ENCODE peak calls at places on chromosomes 6 and 20, in six cellular contexts. P is uterus, M is tibial nerve, W is tibial artery, V is A549, T is HCT116. X is an unnamed sample. For H3K4me1, the result is how much of the 10 kb centered on the place peaks cover.

GRCh38 chr20:50980071-50980681 is 21.6 kb downstream of the MOCS3 start:
- DNase-seq in V (peak), M (no peak), P (no peak), W (no peak), T (no peak), X (no peak)

GRCh38 chr20:51804754-51805153 is 2.4 kb upstream of the SALL4 start:
- DNase-seq in V (no peak), P (no peak), T (no peak), W (no peak), M (no peak), X (no peak)

GRCh38 chr6:136523196-136523595 is 27.0 kb downstream of the MAP7 start:
- DNase-seq in P (no peak), M (no peak), T (no peak), V (no peak), W (no peak), X (no peak)

GRCh38 chr20:53050338-53050737 is 78.2 kb downstream of the TSHZ2 start:
- DNase-seq in M (no peak), V (no peak), W (no peak), P (no peak), T (no peak), X (no peak)

GRCh38 chr6:123564363-123564762 is 72.4 kb downstream of the TRDN start:
- DNase-seq in W (no peak), P (no peak), M (no peak), T (no peak), V (no peak), X (no peak)

GRCh38 chr20:2299301-2299700 is 3.5 kb downstream of the TGM3 start:
- DNase-seq in T (no peak), V (peak), M (peak), P (no peak), W (peak), X (no peak)

GRCh38 chr6:138972226-138972665 is 15.8 kb downstream of the REPS1 start:
- DNase-seq in W (no peak), P (no peak), T (no peak), M (no peak), V (no peak), X (no peak)

GRCh38 chr6:41488392-41489129 is 57.6 kb upstream of the FOXP4 start:
- DNase-seq in T (no peak), V (no peak), P (peak), W (no peak), M (peak), X (no peak)

GRCh38 chr6:168367285-168367720 is 47.7 kb upstream of the DACT2 start:
- DNase-seq in M (no peak), T (no peak), W (no peak), V (no peak), P (peak), X (no peak)

GRCh38 chr6:134022650-134023049 is 29.8 kb downstream of the SLC2A12 start:
- DNase-seq in V (no peak), M (no peak), W (no peak), P (no peak), T (no peak), X (no peak)

GRCh38 chr20:51562334-51563140 is 20.0 kb upstream of the NFATC2 start:
- DNase-seq in W (peak), T (peak), P (peak), M (peak), V (peak), X (no peak)

GRCh38 chr6:8059129-8059528 is 5.1 kb downstream of the BLOC1S5 start:
- DNase-seq in M (no peak), T (no peak), P (no peak), W (no peak), V (peak), X (no peak)

GRCh38 chr6:111483736-111484654 is 977 bp upstream of the REV3L start:
- DNase-seq in P (peak), M (peak), W (peak), T (peak), V (peak), X (peak)

GRCh38 chr6:2784930-2785329 is 19.7 kb downstream of the WRNIP1 start:
- DNase-seq in W (no peak), M (no peak), P (no peak), T (no peak), V (no peak), X (no peak)

GRCh38 chr6:81901589-81901988 is 149.1 kb upstream of the TENT5A start:
- DNase-seq in V (no peak), T (no peak), M (no peak), W (peak), P (peak), X (no peak)

GRCh38 chr6:5282191-5282623 is 20.9 kb downstream of the FARS2 start:
- DNase-seq in P (no peak), M (no peak), V (no peak), T (no peak), W (no peak), X (no peak)

GRCh38 chr6:31822038-31822821 is 5.3 kb upstream of the HSPA1B start:
- DNase-seq in M (peak), T (no peak), P (peak), V (peak), W (peak), X (peak)

GRCh38 chr20:7981374-7981773 is 38.2 kb downstream of the TMX4 start:
- DNase-seq in V (no peak), P (no peak), T (no peak), M (no peak), W (no peak), X (no peak)

GRCh38 chr6:130677312-130677711 is 149.9 kb upstream of the SMLR1 start:
- DNase-seq in M (no peak), W (no peak), P (no peak), T (no peak), V (no peak), X (no peak)

GRCh38 chr6:16496982-16497823 is 258.8 kb downstream of the GMPR start:
- DNase-seq in T (no peak), M (no peak), P (no peak), W (no peak), V (no peak), X (no peak)

GRCh38 chr6:123879749-123880148 is 76.1 kb downstream of the NKAIN2 start:
- DNase-seq in V (no peak), T (no peak), W (no peak), P (no peak), M (no peak), X (no peak)

GRCh38 chr6:29011276-29011734 is 6.2 kb upstream of the ZNF311 start:
- DNase-seq in M (no peak), T (no peak), P (peak), W (peak), V (peak), X (peak)

GRCh38 chr6:122696079-122696478 is 83.4 kb upstream of the FABP7 start:
- DNase-seq in P (no peak), W (no peak), T (peak), M (no peak), V (no peak), X (no peak)

GRCh38 chr6:70901324-70901723 is 55.5 kb downstream of the B3GAT2 start:
- DNase-seq in W (no peak), M (no peak), P (no peak), V (peak), T (peak), X (no peak)

GRCh38 chr6:138485586-138486248 is 13.6 kb downstream of the NHSL1 start:
- DNase-seq in T (no peak), W (no peak), V (no peak), P (no peak), M (no peak), X (no peak)

GRCh38 chr6:2127484-2127911 is 117.9 kb downstream of the GMDS start:
- DNase-seq in P (peak), M (no peak), W (peak), V (no peak), T (no peak), X (peak)

GRCh38 chr20:33569290-33570094 is 79.6 kb downstream of the CBFA2T2 start:
- DNase-seq in V (no peak), T (no peak), M (no peak), W (no peak), P (no peak), X (no peak)

GRCh38 chr6:26205625-26206574 is 118.7 kb downstream of the HFE start:
- DNase-seq in V (peak), P (no peak), W (no peak), M (no peak), T (peak), X (no peak)

GRCh38 chr6:146984251-146984924 is 219.8 kb upstream of the STXBP5 start:
- DNase-seq in W (no peak), M (no peak), P (no peak), T (no peak), V (no peak), X (no peak)

GRCh38 chr6:76342611-76343160 is 270.2 kb upstream of the IMPG1 start:
- DNase-seq in W (no peak), T (no peak), V (no peak), P (no peak), M (no peak), X (no peak)

DNA sequence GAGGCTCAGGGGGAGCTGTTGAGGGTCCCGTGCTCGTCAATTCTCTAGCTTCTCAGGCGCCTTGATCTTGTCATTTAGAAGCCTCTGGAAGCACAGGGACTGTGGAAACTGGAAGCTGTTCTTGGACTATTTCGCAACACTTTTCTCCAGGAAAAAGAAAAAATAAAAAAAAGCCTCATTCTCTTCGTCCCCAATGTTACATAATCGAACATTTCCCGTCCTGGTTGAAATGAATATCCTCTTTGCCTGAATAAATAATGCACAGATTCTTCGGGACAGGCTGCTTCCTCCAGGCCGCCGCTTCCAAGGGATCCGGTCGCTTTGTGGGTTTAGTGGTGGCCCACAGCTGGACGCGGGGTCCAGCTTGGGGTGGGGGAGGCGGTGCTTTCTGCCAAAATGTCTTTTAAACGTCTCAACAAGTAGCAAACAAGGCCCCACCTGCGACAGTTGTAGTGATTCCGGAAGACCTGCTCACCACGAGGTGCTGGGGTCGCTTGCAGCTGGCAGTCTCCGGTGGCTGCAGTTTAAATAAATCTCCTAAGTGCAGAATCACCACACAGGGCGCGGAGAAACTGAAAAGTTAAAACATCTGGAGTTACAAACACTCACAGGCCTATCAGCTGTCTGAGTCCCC is 125.9 kb upstream of the ESR1 start:
- DNase-seq in P (peak), M (no peak), T (no peak), V (no peak), W (no peak), X (no peak)
- H3K4me1 ChIP-seq in P (under half), M (under half), T (under half), V (under half), W (under half), X (under half)

GRCh38 chr20:41006126-41006935 is 22.3 kb upstream of the TOP1 start:
- DNase-seq in V (no peak), P (no peak), T (no peak), M (no peak), W (no peak), X (no peak)
- H3K4me1 ChIP-seq in V (half or more), P (under half), T (half or more), M (under half), W (under half), X (under half)

DNA sequence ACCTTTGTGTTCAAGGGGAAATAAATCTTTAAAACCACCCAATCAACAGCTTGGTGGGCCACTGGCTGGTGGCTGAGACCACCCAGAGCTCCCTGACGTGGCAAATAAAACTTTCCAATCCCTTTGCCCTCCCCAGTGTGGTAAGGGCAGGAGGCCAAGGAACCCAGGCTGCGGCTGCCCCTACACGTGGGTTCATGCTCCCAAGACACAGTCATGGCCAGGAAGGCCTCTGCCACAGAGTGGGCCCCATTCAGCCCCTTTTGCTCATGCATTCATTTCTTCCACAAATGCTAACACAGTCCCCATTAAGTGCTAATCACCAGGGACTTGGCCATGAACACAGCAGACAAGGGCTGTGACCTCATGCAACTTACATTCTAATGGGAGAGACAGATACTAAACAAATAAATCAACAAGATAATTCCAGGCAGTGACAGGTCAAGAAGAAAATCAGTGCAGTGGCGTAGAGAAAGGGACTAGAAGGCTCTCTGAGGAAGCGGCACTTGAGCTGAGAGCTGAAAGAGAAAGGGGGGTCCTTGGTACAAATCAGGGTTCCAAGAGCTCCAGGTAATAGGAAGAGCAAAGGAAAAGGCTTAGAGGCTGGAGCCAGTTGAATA is 13.8 kb downstream of the PREX1 start:
- DNase-seq in P (no peak), M (no peak), V (no peak), W (no peak), T (no peak), X (no peak)
- H3K4me1 ChIP-seq in P (under half), M (under half), V (under half), W (under half), T (under half), X (half or more)

DNA sequence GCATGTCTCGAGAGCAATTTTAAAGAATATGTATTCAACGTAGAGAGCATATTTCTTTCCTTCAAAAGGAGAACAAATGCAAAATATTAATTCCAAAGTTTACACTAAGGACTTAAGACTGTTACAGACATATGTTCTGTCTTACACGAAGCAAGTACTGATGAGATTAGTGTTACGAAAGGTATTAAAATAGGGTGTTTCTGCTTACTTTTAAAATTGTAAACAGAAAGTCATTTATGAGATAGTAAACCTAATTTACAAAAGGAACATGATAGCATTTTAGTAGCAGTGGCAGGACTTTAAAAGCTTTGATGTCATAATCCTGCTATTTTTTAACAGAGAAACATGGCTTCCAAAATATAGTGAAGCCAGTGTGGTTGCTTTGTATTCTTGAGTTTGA is 8.1 kb downstream of the ELOVL2 start:
- DNase-seq in W (no peak), V (no peak), M (no peak), P (no peak), T (no peak), X (no peak)
- H3K4me1 ChIP-seq in W (under half), V (under half), M (under half), P (under half), T (under half), X (under half)

DNA sequence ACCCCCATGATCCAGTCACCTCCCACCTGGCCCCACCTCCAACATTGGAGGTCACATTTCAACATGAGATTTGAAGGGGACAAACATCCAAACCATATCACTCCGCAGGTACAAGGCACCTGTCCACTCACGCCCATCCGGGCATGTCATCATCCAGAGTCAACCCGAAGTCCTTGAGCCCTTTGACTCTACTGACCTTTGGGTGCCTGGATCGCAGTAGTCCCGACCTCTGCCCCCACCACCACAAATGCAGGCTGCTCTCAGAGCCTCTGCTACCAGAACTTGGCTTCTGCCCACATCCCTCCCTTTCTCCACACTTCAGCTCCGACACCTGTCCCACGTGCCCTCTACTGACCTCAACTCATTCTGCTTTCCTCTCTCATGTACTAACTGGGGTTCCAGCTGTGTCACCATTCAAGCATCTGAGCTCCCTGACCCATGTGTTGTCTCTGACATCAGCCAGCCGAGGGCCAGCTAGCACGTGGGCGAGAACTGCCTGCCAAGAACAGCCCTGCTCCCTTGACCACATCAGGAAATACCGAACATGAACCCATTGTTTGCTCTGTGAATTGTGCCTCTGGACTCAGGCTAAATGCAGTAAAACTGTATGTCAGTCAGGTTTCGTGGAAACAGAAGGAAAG is 498.3 kb upstream of the SULF2 start:
- DNase-seq in V (peak), P (no peak), W (peak), M (peak), T (no peak), X (no peak)
- H3K4me1 ChIP-seq in V (under half), P (under half), W (under half), M (under half), T (under half), X (under half)

DNA sequence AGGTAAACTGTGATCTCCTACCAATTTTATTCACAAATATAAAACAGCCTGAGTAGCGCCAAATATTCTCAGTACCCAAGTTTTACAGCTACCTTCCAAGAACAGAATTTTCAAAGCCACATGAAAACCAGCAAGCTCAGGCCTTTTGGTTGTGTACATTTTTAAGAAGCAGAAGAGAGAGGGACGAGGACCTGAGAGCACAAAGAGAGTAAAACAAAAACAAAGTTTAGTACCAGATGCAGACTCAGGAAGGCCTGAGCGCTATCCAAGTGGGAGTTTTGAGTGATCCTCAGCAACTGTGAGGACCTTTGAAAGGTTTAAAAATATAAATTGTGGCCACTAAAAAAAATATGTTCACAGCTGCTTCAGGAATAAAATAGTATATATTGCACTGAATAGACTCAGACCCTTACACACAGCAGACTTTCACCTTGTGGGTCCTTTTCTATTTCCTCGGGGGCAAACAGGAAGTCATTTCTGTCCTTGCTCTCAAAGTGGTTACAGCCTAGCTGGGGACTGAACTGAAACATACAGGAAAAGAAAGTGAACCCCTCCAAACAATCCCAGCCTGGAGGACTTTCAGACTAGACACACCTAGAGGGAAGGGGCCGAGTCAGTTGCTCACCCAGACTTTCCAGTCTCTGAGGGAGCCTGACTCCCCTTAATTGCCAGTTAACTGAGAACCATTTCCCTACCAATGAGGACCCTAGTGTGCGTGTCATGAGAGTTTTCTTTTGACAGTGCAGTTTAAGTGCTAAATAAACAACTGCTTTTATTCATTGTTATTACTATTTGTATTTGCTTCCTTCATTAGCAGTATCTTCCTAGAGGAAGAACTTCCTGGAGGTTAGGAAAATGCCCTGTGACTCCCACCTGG is 48.5 kb upstream of the NT5E start:
- DNase-seq in V (no peak), P (no peak), T (no peak), W (no peak), M (no peak), X (no peak)
- H3K4me1 ChIP-seq in V (under half), P (under half), T (under half), W (under half), M (under half), X (half or more)

GRCh38 chr6:170290306-170291128 is at the start of gene DLL1:
- DNase-seq in P (peak), V (no peak), M (no peak), T (no peak), W (no peak), X (peak)
- H3K4me1 ChIP-seq in P (under half), V (under half), M (half or more), T (under half), W (half or more), X (under half)

GRCh38 chr6:36662380-36662779 is 16.1 kb upstream of the CDKN1A start:
- DNase-seq in T (no peak), V (no peak), W (no peak), P (no peak), M (no peak), X (no peak)

GRCh38 chr6:36665180-36665579 is 13.3 kb upstream of the CDKN1A start:
- DNase-seq in T (no peak), P (no peak), W (no peak), M (no peak), V (no peak), X (no peak)

GRCh38 chr6:36663504-36664446 is 14.7 kb upstream of the CDKN1A start:
- DNase-seq in V (no peak), P (no peak), T (no peak), W (no peak), M (no peak), X (no peak)

GRCh38 chr6:36660771-36661471 is 17.6 kb upstream of the CDKN1A start:
- DNase-seq in P (peak), T (no peak), W (no peak), V (no peak), M (no peak), X (no peak)

GRCh38 chr6:36662827-36663256 is 15.7 kb upstream of the CDKN1A start:
- DNase-seq in V (no peak), M (no peak), W (no peak), T (no peak), P (no peak), X (no peak)
- H3K4me1 ChIP-seq in V (under half), M (under half), W (under half), T (under half), P (under half), X (under half)